ENCODE peak calls at places on chromosomes 5 and 9, in ten cellular contexts. One of them, this sample, is unnamed.

GRCh38 chr5:68722357-68722756 is 371.5 kb upstream of the SLC30A5 start:
- DNase-seq in kidney tubule cell: no peak
- DNase-seq in SK-N-DZ: no peak
- DNase-seq in GM03348: no peak
- DNase-seq in astrocyte of the spinal cord: no peak
- DNase-seq in aorta: no peak
- DNase-seq in progenitor cell of endocrine pancreas: no peak
- DNase-seq in type B pancreatic cell: no peak
- DNase-seq in NCI-H1417: no peak
- DNase-seq in RPMI8226: no peak
- DNase-seq in this sample: no peak

GRCh38 chr5:130720355-130720754 is 444.7 kb downstream of the HINT1 start:
- DNase-seq in NCI-H1417: peak; percentile 38
- DNase-seq in kidney tubule cell: peak; percentile 54
- DNase-seq in progenitor cell of endocrine pancreas: no peak
- DNase-seq in SK-N-DZ: peak; percentile 27
- DNase-seq in aorta: no peak
- DNase-seq in type B pancreatic cell: no peak
- DNase-seq in RPMI8226: peak; percentile 32
- DNase-seq in astrocyte of the spinal cord: peak; percentile 71
- DNase-seq in GM03348: peak; percentile 16
- DNase-seq in this sample: no peak

GRCh38 chr5:116144103-116144502 is 59.3 kb downstream of the COMMD10 start:
- DNase-seq in RPMI8226: no peak
- DNase-seq in GM03348: no peak
- DNase-seq in astrocyte of the spinal cord: no peak
- DNase-seq in progenitor cell of endocrine pancreas: no peak
- DNase-seq in NCI-H1417: no peak
- DNase-seq in aorta: no peak
- DNase-seq in kidney tubule cell: peak; percentile 68
- DNase-seq in type B pancreatic cell: no peak
- DNase-seq in SK-N-DZ: no peak
- DNase-seq in this sample: no peak

GRCh38 chr9:115969096-115969495 is 184.5 kb upstream of the PAPPA start:
- DNase-seq in SK-N-DZ: no peak
- DNase-seq in type B pancreatic cell: no peak
- DNase-seq in NCI-H1417: no peak
- DNase-seq in RPMI8226: no peak
- DNase-seq in GM03348: no peak
- DNase-seq in kidney tubule cell: peak; percentile 60
- DNase-seq in aorta: no peak
- DNase-seq in astrocyte of the spinal cord: no peak
- DNase-seq in progenitor cell of endocrine pancreas: no peak
- DNase-seq in this sample: no peak

GRCh38 chr9:38362912-38363588 is 29.5 kb upstream of the ALDH1B1 start:
- DNase-seq in astrocyte of the spinal cord: peak; percentile 85
- DNase-seq in kidney tubule cell: peak; percentile 88
- DNase-seq in type B pancreatic cell: no peak
- DNase-seq in progenitor cell of endocrine pancreas: no peak
- DNase-seq in aorta: peak; percentile 73
- DNase-seq in SK-N-DZ: peak; percentile 81
- DNase-seq in RPMI8226: peak; percentile 49
- DNase-seq in NCI-H1417: peak; percentile 53
- DNase-seq in GM03348: peak; percentile 84
- DNase-seq in this sample: peak; percentile 20

GRCh38 chr9:109925810-109926209 is 145.8 kb downstream of the PALM2AKAP2 start:
- DNase-seq in GM03348: no peak
- DNase-seq in astrocyte of the spinal cord: no peak
- DNase-seq in RPMI8226: no peak
- DNase-seq in aorta: no peak
- DNase-seq in SK-N-DZ: no peak
- DNase-seq in progenitor cell of endocrine pancreas: no peak
- DNase-seq in type B pancreatic cell: no peak
- DNase-seq in NCI-H1417: no peak
- DNase-seq in kidney tubule cell: no peak
- DNase-seq in this sample: no peak

GRCh38 chr9:29129763-29130162 is 1556.5 kb upstream of the C9orf72 start:
- DNase-seq in progenitor cell of endocrine pancreas: no peak
- DNase-seq in kidney tubule cell: peak; percentile 2
- DNase-seq in GM03348: no peak
- DNase-seq in aorta: no peak
- DNase-seq in NCI-H1417: peak; percentile 0
- DNase-seq in RPMI8226: no peak
- DNase-seq in type B pancreatic cell: no peak
- DNase-seq in SK-N-DZ: no peak
- DNase-seq in astrocyte of the spinal cord: peak; percentile 1
- DNase-seq in this sample: no peak

GRCh38 chr5:151682240-151682639 is 4.5 kb downstream of the SPARC start:
- DNase-seq in RPMI8226: no peak
- DNase-seq in SK-N-DZ: no peak
- DNase-seq in kidney tubule cell: no peak
- DNase-seq in progenitor cell of endocrine pancreas: no peak
- DNase-seq in aorta: no peak
- DNase-seq in NCI-H1417: no peak
- DNase-seq in GM03348: no peak
- DNase-seq in type B pancreatic cell: no peak
- DNase-seq in astrocyte of the spinal cord: no peak
- DNase-seq in this sample: no peak

GRCh38 chr5:157518963-157519362 is 56.6 kb downstream of the ADAM19 start:
- DNase-seq in GM03348: no peak
- DNase-seq in RPMI8226: no peak
- DNase-seq in astrocyte of the spinal cord: no peak
- DNase-seq in NCI-H1417: no peak
- DNase-seq in kidney tubule cell: no peak
- DNase-seq in SK-N-DZ: no peak
- DNase-seq in progenitor cell of endocrine pancreas: no peak
- DNase-seq in aorta: no peak
- DNase-seq in type B pancreatic cell: no peak
- DNase-seq in this sample: no peak

GRCh38 chr5:90767710-90768109 is 209.1 kb downstream of the ADGRV1 start:
- DNase-seq in SK-N-DZ: no peak
- DNase-seq in aorta: no peak
- DNase-seq in astrocyte of the spinal cord: no peak
- DNase-seq in type B pancreatic cell: no peak
- DNase-seq in NCI-H1417: no peak
- DNase-seq in progenitor cell of endocrine pancreas: no peak
- DNase-seq in RPMI8226: no peak
- DNase-seq in kidney tubule cell: no peak
- DNase-seq in GM03348: no peak
- DNase-seq in this sample: no peak

GRCh38 chr5:96717874-96718273 is 55.7 kb downstream of the CAST start:
- DNase-seq in progenitor cell of endocrine pancreas: no peak
- DNase-seq in type B pancreatic cell: no peak
- DNase-seq in GM03348: no peak
- DNase-seq in NCI-H1417: no peak
- DNase-seq in SK-N-DZ: no peak
- DNase-seq in RPMI8226: no peak
- DNase-seq in aorta: no peak
- DNase-seq in astrocyte of the spinal cord: no peak
- DNase-seq in kidney tubule cell: peak; percentile 38
- DNase-seq in this sample: no peak

GRCh38 chr5:128674837-128675446 is 136.9 kb upstream of the FBN2 start:
- DNase-seq in type B pancreatic cell: no peak
- DNase-seq in NCI-H1417: peak; percentile 2
- DNase-seq in aorta: no peak
- DNase-seq in astrocyte of the spinal cord: peak; percentile 52
- DNase-seq in RPMI8226: peak; percentile 39
- DNase-seq in GM03348: peak; percentile 57
- DNase-seq in kidney tubule cell: peak; percentile 47
- DNase-seq in SK-N-DZ: peak; percentile 43
- DNase-seq in progenitor cell of endocrine pancreas: peak; percentile 15
- DNase-seq in this sample: no peak

This sample was measured in left lung.